ENCODE peak calls at places on chromosomes 4 and X, in eight cellular contexts. V is cerebellum, F is iris pigment epithelial cell, M is osteocyte, X is Caki2, C is memory B cell, N is Ammon's horn, K is EL. Q is an unnamed sample.

GRCh38 chr4:38523524-38524448 is 140.2 kb upstream of the KLF3 start:
- DNase-seq in V (no peak), F (peak; percentile 9), M (no peak), X (no peak), C (no peak), N (peak; percentile 38), K (no peak), Q (no peak)

GRCh38 chrX:12770440-12770839 is 20.8 kb upstream of the PRPS2 start:
- DNase-seq in V (no peak), F (peak; percentile 38), M (no peak), X (no peak), C (peak; percentile 2), N (peak; percentile 20), K (peak; percentile 12), Q (peak; percentile 12)

GRCh38 chrX:68503830-68504229 is 5.0 kb downstream of the YIPF6 start:
- DNase-seq in V (no peak), F (peak; percentile 30), M (no peak), X (no peak), C (no peak), N (no peak), K (peak; percentile 5), Q (no peak)

GRCh38 chr4:26252349-26252748 is 68.5 kb upstream of the RBPJ start:
- DNase-seq in V (no peak), F (no peak), M (no peak), X (peak; percentile 81), C (no peak), N (no peak), K (peak; percentile 35), Q (no peak)

GRCh38 chr4:93659629-93660028 is 168.9 kb upstream of the ATOH1 start:
- DNase-seq in V (no peak), F (peak; percentile 4), M (no peak), X (peak; percentile 17), C (no peak), N (no peak), K (no peak), Q (no peak)

GRCh38 chr4:55399581-55399980 is 3.8 kb downstream of the TMEM165 start:
- DNase-seq in V (no peak), F (no peak), M (no peak), X (no peak), C (no peak), N (no peak), K (peak; percentile 19), Q (no peak)

GRCh38 chr4:52028970-52029369 is 8.8 kb upstream of the LRRC66 start:
- DNase-seq in V (no peak), F (peak; percentile 80), M (no peak), X (no peak), C (no peak), N (no peak), K (peak; percentile 85), Q (no peak)

GRCh38 chr4:183328832-183329231 is 6.6 kb upstream of the CLDN24 start:
- DNase-seq in V (no peak), F (peak; percentile 68), M (no peak), X (no peak), C (no peak), N (no peak), K (peak; percentile 35), Q (no peak)

GRCh38 chr4:1463088-1463926 is 57.1 kb upstream of the NKX1-1 start:
- DNase-seq in V (no peak), F (peak; percentile 29), M (peak; percentile 82), X (no peak), C (no peak), N (no peak), K (peak; percentile 16), Q (no peak)

GRCh38 chrX:153723351-153724251 is 586 bp downstream of the BCAP31 start:
- DNase-seq in V (no peak), F (peak; percentile 47), M (no peak), X (peak; percentile 59), C (peak; percentile 48), N (no peak), K (peak; percentile 52), Q (peak; percentile 44)

GRCh38 chrX:132433001-132433400 is 55.8 kb downstream of the MBNL3 start:
- DNase-seq in V (no peak), F (no peak), M (no peak), X (no peak), C (no peak), N (no peak), K (no peak), Q (no peak)

GRCh38 chrX:26747877-26748276 is 531.9 kb downstream of the MAGEB5 start:
- DNase-seq in V (no peak), F (no peak), M (no peak), X (no peak), C (no peak), N (no peak), K (no peak), Q (no peak)

Q was measured in T47D.